ENCODE peak calls at places on chromosomes 5 and 9, in seven cellular contexts. R, X, N, S, P, F and L are unnamed samples.

GRCh38 chr5:52725781-52726180 is 61.9 kb upstream of the ITGA1 start:
- DNase-seq in R (no peak), X (no peak), N (no peak), S (no peak), P (no peak), F (no peak), L (no peak)

GRCh38 chr5:87121315-87122170 is 146.1 kb upstream of the RASA1 start:
- DNase-seq in R (no peak), X (no peak), N (no peak), S (no peak), P (no peak), F (peak), L (no peak)

GRCh38 chr9:129394011-129394919 is 216.2 kb upstream of the IER5L start:
- DNase-seq in R (no peak), X (no peak), N (peak), S (no peak), P (no peak), F (no peak), L (no peak)

GRCh38 chr9:129614932-129615331 is 6.0 kb downstream of the C9orf50 start:
- DNase-seq in R (no peak), X (no peak), N (peak), S (no peak), P (no peak), F (no peak), L (no peak)

GRCh38 chr9:72149231-72149975 is at the start of gene GDA:
- DNase-seq in R (peak), X (no peak), N (peak), S (no peak), P (no peak), F (peak), L (no peak)

GRCh38 chr5:32274548-32275420 is 38.0 kb downstream of the MTMR12 start:
- DNase-seq in R (no peak), X (no peak), N (no peak), S (no peak), P (no peak), F (no peak), L (no peak)

GRCh38 chr9:135647897-135648296 is 8.6 kb upstream of the GLT6D1 start:
- DNase-seq in R (no peak), X (no peak), N (no peak), S (no peak), P (no peak), F (no peak), L (no peak)

GRCh38 chr9:124442826-124443225 is 7.4 kb upstream of the ADGRD2 start:
- DNase-seq in R (no peak), X (no peak), N (no peak), S (no peak), P (no peak), F (no peak), L (no peak)

GRCh38 chr5:168001311-168001710 is 290.1 kb upstream of the WWC1 start:
- DNase-seq in R (no peak), X (no peak), N (no peak), S (no peak), P (no peak), F (no peak), L (no peak)

GRCh38 chr5:55538621-55539020 is 3.9 kb upstream of the PLPP1 start:
- DNase-seq in R (no peak), X (no peak), N (no peak), S (no peak), P (no peak), F (peak), L (no peak)

GRCh38 chr9:72254881-72255545 is 105.8 kb downstream of the GDA start:
- DNase-seq in R (no peak), X (no peak), N (no peak), S (no peak), P (no peak), F (no peak), L (no peak)

GRCh38 chr5:180366303-180366702 is 13.2 kb upstream of the GFPT2 start:
- DNase-seq in R (no peak), X (no peak), N (no peak), S (no peak), P (no peak), F (peak), L (no peak)

GRCh38 chr5:147669113-147669869 is 113.2 kb downstream of the JAKMIP2 start:
- DNase-seq in R (no peak), X (no peak), N (no peak), S (no peak), P (no peak), F (no peak), L (no peak)

GRCh38 chr9:126581893-126582292 is 31.8 kb upstream of the LMX1B start:
- DNase-seq in R (no peak), X (no peak), N (no peak), S (no peak), P (no peak), F (no peak), L (no peak)

GRCh38 chr5:122077451-122078115 is 476 bp downstream of the LOX start:
- DNase-seq in R (no peak), X (no peak), N (peak), S (no peak), P (no peak), F (peak), L (peak)